ENCODE peak calls at places on chromosomes 6 and 20, in five cellular contexts. I is EH; U is NCI-H446; R is T-helper 1 cell; P is activated T-cell treated with anti-CD3 and anti-CD28 coated beads, Interleukin-2, amount 50 U/mL, for 1 hour. Z is an unnamed sample.

GRCh38 chr6:17863971-17864754 is 123.3 kb downstream of the KIF13A start:
- DNase-seq in I (peak), P (no peak), R (no peak), U (no peak), Z (peak)

GRCh38 chr20:20363449-20364015 is 4.4 kb upstream of the INSM1 start:
- DNase-seq in U (peak), R (no peak), P (no peak), I (no peak), Z (no peak)

GRCh38 chr6:102732908-102733307 is 1339.4 kb downstream of the GRIK2 start:
- DNase-seq in I (peak), U (no peak), P (no peak), R (no peak), Z (no peak)

GRCh38 chr6:93164781-93165180 is 254.6 kb downstream of the EPHA7 start:
- DNase-seq in P (no peak), I (no peak), R (no peak), U (no peak), Z (no peak)

GRCh38 chr6:146670161-146670560 is 71.4 kb downstream of the ADGB start:
- DNase-seq in I (no peak), U (no peak), R (no peak), P (no peak), Z (peak)

GRCh38 chr20:23358563-23358906 is 3.4 kb upstream of the GZF1 start:
- DNase-seq in R (no peak), U (no peak), I (no peak), P (no peak), Z (no peak)

GRCh38 chr6:149940673-149940984 is 1.2 kb upstream of the ULBP2 start:
- DNase-seq in P (peak), R (no peak), U (no peak), I (no peak), Z (no peak)

GRCh38 chr6:145034664-145035063 is 700.7 kb downstream of the EPM2A start:
- DNase-seq in R (no peak), I (peak), P (no peak), U (no peak), Z (peak)

GRCh38 chr20:23515250-23515939 is 24.5 kb downstream of the CST8 start:
- DNase-seq in U (no peak), I (peak), P (no peak), R (no peak), Z (peak)

GRCh38 chr6:49548613-49549304 is 1.7 kb upstream of the C6orf141 start:
- DNase-seq in U (no peak), I (no peak), P (no peak), R (no peak), Z (peak)

GRCh38 chr20:58433759-58434158 is 44.7 kb downstream of the VAPB start:
- DNase-seq in U (no peak), P (no peak), R (no peak), I (peak), Z (peak)

GRCh38 chr20:7196481-7196880 is 429.0 kb downstream of the BMP2 start:
- DNase-seq in I (no peak), P (no peak), R (no peak), U (no peak), Z (peak)

GRCh38 chr20:37387519-37388269 is 41.8 kb downstream of the SRC start:
- DNase-seq in I (no peak), U (no peak), P (no peak), R (no peak), Z (no peak)

GRCh38 chr6:8082954-8083858 is 19.0 kb upstream of the BLOC1S5 start:
- DNase-seq in R (no peak), U (no peak), I (peak), P (no peak), Z (peak)

GRCh38 chr6:38818691-38819090 is 103.6 kb downstream of the DNAH8 start:
- DNase-seq in U (no peak), I (no peak), R (no peak), P (no peak), Z (no peak)

Z was measured in RPMI7951.